ENCODE peak calls at places on chromosomes 13 and 19, in six cellular contexts. One of them, this sample, is unnamed.

GRCh38 chr13:51803422-51804294 is at the start of gene DHRS12:
- DNase-seq in body of pancreas: peak; percentile 95
- DNase-seq in mucosa of descending colon: peak; percentile 95
- DNase-seq in A549: peak; percentile 82
- DNase-seq in HFF-Myc: no peak
- DNase-seq in brain microvascular endothelial cell: peak; percentile 61
- DNase-seq in this sample: no peak

GRCh38 chr13:43387880-43388279 is 364.5 kb downstream of the DNAJC15 start:
- DNase-seq in A549: no peak
- DNase-seq in HFF-Myc: no peak
- DNase-seq in brain microvascular endothelial cell: no peak
- DNase-seq in body of pancreas: no peak
- DNase-seq in mucosa of descending colon: no peak
- DNase-seq in this sample: no peak

GRCh38 chr19:38544569-38545315 is 73.0 kb downstream of the MAP4K1 start:
- DNase-seq in HFF-Myc: no peak
- DNase-seq in A549: no peak
- DNase-seq in body of pancreas: no peak
- DNase-seq in mucosa of descending colon: no peak
- DNase-seq in brain microvascular endothelial cell: no peak
- DNase-seq in this sample: no peak

GRCh38 chr19:16085115-16085514 is 8.8 kb downstream of the TPM4 start:
- DNase-seq in brain microvascular endothelial cell: no peak
- DNase-seq in body of pancreas: no peak
- DNase-seq in A549: no peak
- DNase-seq in HFF-Myc: no peak
- DNase-seq in mucosa of descending colon: no peak
- DNase-seq in this sample: no peak

GRCh38 chr19:9046694-9047093 is 36.5 kb upstream of the MUC16 start:
- DNase-seq in mucosa of descending colon: no peak
- DNase-seq in brain microvascular endothelial cell: no peak
- DNase-seq in body of pancreas: no peak
- DNase-seq in HFF-Myc: no peak
- DNase-seq in A549: no peak
- DNase-seq in this sample: no peak

GRCh38 chr13:105165449-105166125 is 1369.9 kb downstream of the EFNB2 start:
- DNase-seq in brain microvascular endothelial cell: no peak
- DNase-seq in body of pancreas: no peak
- DNase-seq in A549: no peak
- DNase-seq in mucosa of descending colon: peak; percentile 17
- DNase-seq in HFF-Myc: no peak
- DNase-seq in this sample: no peak

GRCh38 chr13:101986316-101986715 is 415.5 kb downstream of the FGF14 start:
- DNase-seq in mucosa of descending colon: no peak
- DNase-seq in body of pancreas: no peak
- DNase-seq in brain microvascular endothelial cell: no peak
- DNase-seq in HFF-Myc: no peak
- DNase-seq in A549: no peak
- DNase-seq in this sample: no peak

GRCh38 chr19:5961969-5962945 is 15.7 kb downstream of the RANBP3 start:
- DNase-seq in mucosa of descending colon: peak; percentile 72
- DNase-seq in body of pancreas: peak; percentile 91
- DNase-seq in HFF-Myc: no peak
- DNase-seq in brain microvascular endothelial cell: peak; percentile 62
- DNase-seq in A549: no peak
- DNase-seq in this sample: no peak

GRCh38 chr13:36130168-36130541 is 1.0 kb downstream of the DCLK1 start:
- DNase-seq in HFF-Myc: no peak
- DNase-seq in mucosa of descending colon: no peak
- DNase-seq in brain microvascular endothelial cell: no peak
- DNase-seq in body of pancreas: no peak
- DNase-seq in A549: no peak
- DNase-seq in this sample: no peak

GRCh38 chr19:2327773-2328400 is 499 bp downstream of the LSM7 start:
- DNase-seq in mucosa of descending colon: no peak
- DNase-seq in HFF-Myc: no peak
- DNase-seq in A549: no peak
- DNase-seq in brain microvascular endothelial cell: peak; percentile 86
- DNase-seq in body of pancreas: no peak
- DNase-seq in this sample: peak; percentile 36

GRCh38 chr19:19626516-19627441 is 1.2 kb downstream of the LPAR2 start:
- DNase-seq in mucosa of descending colon: no peak
- DNase-seq in brain microvascular endothelial cell: no peak
- DNase-seq in body of pancreas: no peak
- DNase-seq in A549: no peak
- DNase-seq in HFF-Myc: no peak
- DNase-seq in this sample: no peak

GRCh38 chr13:112700291-112701060 is 10.6 kb downstream of the ATP11A start:
- DNase-seq in mucosa of descending colon: no peak
- DNase-seq in HFF-Myc: no peak
- DNase-seq in body of pancreas: no peak
- DNase-seq in brain microvascular endothelial cell: no peak
- DNase-seq in A549: no peak
- DNase-seq in this sample: no peak

GRCh38 chr13:41499452-41499851 is 42.1 kb downstream of the RGCC start:
- DNase-seq in A549: no peak
- DNase-seq in brain microvascular endothelial cell: no peak
- DNase-seq in HFF-Myc: no peak
- DNase-seq in mucosa of descending colon: no peak
- DNase-seq in body of pancreas: no peak
- DNase-seq in this sample: no peak

GRCh38 chr19:32599736-32600157 is 18.8 kb downstream of the PDCD5 start:
- DNase-seq in A549: peak; percentile 85
- DNase-seq in body of pancreas: peak; percentile 32
- DNase-seq in mucosa of descending colon: no peak
- DNase-seq in brain microvascular endothelial cell: peak; percentile 10
- DNase-seq in HFF-Myc: peak; percentile 19
- DNase-seq in this sample: peak; percentile 22

GRCh38 chr19:15317392-15318011 is 14.8 kb downstream of the BRD4 start:
- DNase-seq in mucosa of descending colon: no peak
- DNase-seq in A549: no peak
- DNase-seq in HFF-Myc: no peak
- DNase-seq in brain microvascular endothelial cell: peak; percentile 72
- DNase-seq in body of pancreas: no peak
- DNase-seq in this sample: no peak

GRCh38 chr19:13763300-13763699 is 1.0 kb upstream of the MRI1 start:
- DNase-seq in A549: no peak
- DNase-seq in HFF-Myc: no peak
- DNase-seq in body of pancreas: no peak
- DNase-seq in brain microvascular endothelial cell: no peak
- DNase-seq in mucosa of descending colon: no peak
- DNase-seq in this sample: no peak

DNA sequence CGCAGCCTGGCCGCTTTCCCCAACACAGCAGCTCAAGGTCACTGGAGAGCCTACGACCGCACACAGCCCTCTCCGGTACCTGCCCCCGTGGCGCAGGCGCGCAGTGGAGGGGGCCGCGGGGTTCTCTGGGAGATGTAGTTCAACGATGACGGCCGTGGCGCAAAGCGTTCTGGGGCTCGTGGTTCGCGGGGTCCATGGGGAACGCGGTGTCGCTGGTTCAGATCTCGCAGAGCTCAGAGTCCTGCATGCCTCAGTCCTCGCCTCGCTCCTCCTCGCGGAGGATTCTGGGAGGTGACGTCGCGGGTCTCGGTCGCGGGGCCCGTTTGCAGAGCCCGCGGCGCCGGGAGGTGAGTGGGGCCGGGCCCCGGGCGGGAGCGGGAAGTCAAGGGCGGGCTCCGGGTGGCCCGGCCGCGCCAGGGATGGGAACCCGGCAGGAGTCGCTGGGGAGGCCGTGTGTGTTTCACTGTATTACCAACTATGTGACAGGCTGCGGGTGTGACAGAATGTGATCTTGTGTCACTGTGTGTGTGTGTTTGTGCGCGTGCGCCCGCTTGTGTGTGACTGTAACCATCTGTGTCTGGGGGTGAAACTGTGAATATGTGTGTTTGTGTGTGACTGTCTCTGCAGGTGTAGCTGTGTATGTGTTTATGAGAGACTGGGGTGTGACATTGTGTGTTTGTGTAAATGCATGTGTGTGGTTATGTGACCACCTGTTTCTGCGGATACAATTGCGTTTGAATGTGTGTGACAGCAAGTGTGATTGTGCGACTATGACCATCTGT is at the start of gene ZNF527:
- DNase-seq in brain microvascular endothelial cell: peak; percentile 98
- DNase-seq in mucosa of descending colon: peak; percentile 99
- DNase-seq in HFF-Myc: peak; percentile 89
- DNase-seq in body of pancreas: peak; percentile 96
- DNase-seq in A549: peak; percentile 99
- DNase-seq in this sample: peak; percentile 83
- TF ChIP-seq CTCF in brain microvascular endothelial cell: no peak
- TF ChIP-seq CTCF in mucosa of descending colon: peak; percentile 19
- TF ChIP-seq CTCF in HFF-Myc: no peak
- TF ChIP-seq CTCF in body of pancreas: peak; percentile 29
- TF ChIP-seq CTCF in A549: no peak
- TF ChIP-seq CTCF in this sample: no peak

GRCh38 chr19:47389150-47389556 is 30.2 kb downstream of the MEIS3 start:
- DNase-seq in body of pancreas: no peak
- DNase-seq in brain microvascular endothelial cell: no peak
- DNase-seq in A549: peak; percentile 55
- DNase-seq in HFF-Myc: no peak
- DNase-seq in mucosa of descending colon: no peak
- DNase-seq in this sample: no peak
- TF ChIP-seq CTCF in body of pancreas: no peak
- TF ChIP-seq CTCF in brain microvascular endothelial cell: no peak
- TF ChIP-seq CTCF in A549: no peak
- TF ChIP-seq CTCF in HFF-Myc: no peak
- TF ChIP-seq CTCF in mucosa of descending colon: no peak
- TF ChIP-seq CTCF in this sample: no peak

GRCh38 chr13:21837841-21838551 is 167.1 kb downstream of the FGF9 start:
- DNase-seq in body of pancreas: no peak
- DNase-seq in brain microvascular endothelial cell: no peak
- DNase-seq in HFF-Myc: no peak
- DNase-seq in mucosa of descending colon: no peak
- DNase-seq in A549: no peak
- DNase-seq in this sample: no peak
- TF ChIP-seq CTCF in body of pancreas: no peak
- TF ChIP-seq CTCF in brain microvascular endothelial cell: no peak
- TF ChIP-seq CTCF in HFF-Myc: no peak
- TF ChIP-seq CTCF in mucosa of descending colon: no peak
- TF ChIP-seq CTCF in A549: no peak
- TF ChIP-seq CTCF in this sample: no peak

GRCh38 chr19:1258707-1259205 is 10.4 kb downstream of the MIDN start:
- DNase-seq in body of pancreas: no peak
- DNase-seq in brain microvascular endothelial cell: no peak
- DNase-seq in mucosa of descending colon: no peak
- DNase-seq in HFF-Myc: no peak
- DNase-seq in A549: peak; percentile 44
- DNase-seq in this sample: no peak
- TF ChIP-seq CTCF in body of pancreas: no peak
- TF ChIP-seq CTCF in brain microvascular endothelial cell: no peak
- TF ChIP-seq CTCF in mucosa of descending colon: no peak
- TF ChIP-seq CTCF in HFF-Myc: no peak
- TF ChIP-seq CTCF in A549: no peak
- TF ChIP-seq CTCF in this sample: no peak

GRCh38 chr19:51022526-51022925 is 3.0 kb upstream of the KLK10 start:
- DNase-seq in HFF-Myc: no peak
- DNase-seq in mucosa of descending colon: no peak
- DNase-seq in A549: no peak
- DNase-seq in brain microvascular endothelial cell: no peak
- DNase-seq in body of pancreas: no peak
- DNase-seq in this sample: no peak

GRCh38 chr19:51025401-51025800 is 1.0 kb downstream of the KLK11 start:
- DNase-seq in HFF-Myc: no peak
- DNase-seq in brain microvascular endothelial cell: no peak
- DNase-seq in A549: no peak
- DNase-seq in mucosa of descending colon: no peak
- DNase-seq in body of pancreas: no peak
- DNase-seq in this sample: no peak

GRCh38 chr19:51024924-51025323 is 1.5 kb downstream of the KLK11 start:
- DNase-seq in brain microvascular endothelial cell: no peak
- DNase-seq in body of pancreas: no peak
- DNase-seq in A549: no peak
- DNase-seq in mucosa of descending colon: no peak
- DNase-seq in HFF-Myc: no peak
- DNase-seq in this sample: no peak

GRCh38 chr19:51025809-51026553 is 435 bp downstream of the KLK11 start:
- DNase-seq in brain microvascular endothelial cell: no peak
- DNase-seq in body of pancreas: peak; percentile 72
- DNase-seq in HFF-Myc: no peak
- DNase-seq in mucosa of descending colon: no peak
- DNase-seq in A549: no peak
- DNase-seq in this sample: no peak

DNA sequence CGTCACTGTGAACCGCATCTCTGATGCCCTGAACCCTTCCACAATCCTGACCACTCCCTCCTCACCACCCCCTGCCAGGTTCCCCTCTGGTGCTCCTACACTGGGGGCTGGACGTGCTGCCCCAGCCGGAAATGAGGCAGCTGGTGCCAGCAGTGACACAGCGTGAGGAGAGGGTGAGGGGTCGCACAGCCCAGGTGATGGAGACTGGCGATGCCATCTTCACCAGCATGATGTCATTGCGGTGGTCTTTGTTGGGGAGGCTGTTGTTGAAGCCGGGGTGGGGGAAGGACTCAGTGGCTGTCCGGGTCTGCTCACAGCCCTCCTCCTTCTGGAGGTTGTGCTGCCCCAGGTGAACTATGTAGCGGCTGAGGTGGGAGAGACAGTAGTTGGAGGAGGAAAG is 2.5 kb downstream of the KLK11 start:
- DNase-seq in mucosa of descending colon: no peak
- DNase-seq in brain microvascular endothelial cell: no peak
- DNase-seq in body of pancreas: no peak
- DNase-seq in HFF-Myc: no peak
- DNase-seq in A549: no peak
- DNase-seq in this sample: no peak
- TF ChIP-seq CTCF in mucosa of descending colon: no peak
- TF ChIP-seq CTCF in brain microvascular endothelial cell: no peak
- TF ChIP-seq CTCF in body of pancreas: no peak
- TF ChIP-seq CTCF in HFF-Myc: no peak
- TF ChIP-seq CTCF in A549: no peak
- TF ChIP-seq CTCF in this sample: no peak

GRCh38 chr13:91699863-91700262 is 301.4 kb downstream of the GPC5 start:
- DNase-seq in brain microvascular endothelial cell: no peak
- DNase-seq in A549: no peak
- DNase-seq in mucosa of descending colon: no peak
- DNase-seq in body of pancreas: no peak
- DNase-seq in HFF-Myc: no peak
- DNase-seq in this sample: no peak
- TF ChIP-seq CTCF in brain microvascular endothelial cell: no peak
- TF ChIP-seq CTCF in A549: no peak
- TF ChIP-seq CTCF in mucosa of descending colon: no peak
- TF ChIP-seq CTCF in body of pancreas: no peak
- TF ChIP-seq CTCF in HFF-Myc: no peak
- TF ChIP-seq CTCF in this sample: no peak